ENCODE peak calls at places on chromosomes 5 and 9, in eight cellular contexts. One of them, this sample, is unnamed. For H3K36me3, the result is how much of the 10 kb centered on the place peaks cover.

GRCh38 chr5:133423618-133424282 is 188.6 kb downstream of the FSTL4 start:
- DNase-seq in OCI-LY7: peak
- DNase-seq in MM.1S: peak
- DNase-seq in hepatocyte: peak
- DNase-seq in PC-3: peak
- DNase-seq in SK-N-SH: peak
- DNase-seq in GM23338: peak
- DNase-seq in HepG2: peak
- DNase-seq in this sample: peak

GRCh38 chr5:180647941-180648500 is 1.4 kb downstream of the FLT4 start:
- DNase-seq in hepatocyte: peak
- DNase-seq in PC-3: no peak
- DNase-seq in OCI-LY7: no peak
- DNase-seq in SK-N-SH: peak
- DNase-seq in GM23338: no peak
- DNase-seq in MM.1S: no peak
- DNase-seq in HepG2: no peak
- DNase-seq in this sample: no peak

GRCh38 chr9:134564431-134565170 is 77.0 kb upstream of the COL5A1 start:
- DNase-seq in OCI-LY7: no peak
- DNase-seq in PC-3: peak
- DNase-seq in GM23338: no peak
- DNase-seq in MM.1S: no peak
- DNase-seq in HepG2: no peak
- DNase-seq in hepatocyte: peak
- DNase-seq in SK-N-SH: no peak
- DNase-seq in this sample: peak

GRCh38 chr9:72977670-72978069 is 24.8 kb upstream of the ALDH1A1 start:
- DNase-seq in GM23338: no peak
- DNase-seq in MM.1S: no peak
- DNase-seq in hepatocyte: no peak
- DNase-seq in SK-N-SH: no peak
- DNase-seq in OCI-LY7: no peak
- DNase-seq in HepG2: no peak
- DNase-seq in PC-3: no peak
- DNase-seq in this sample: no peak

GRCh38 chr5:171747061-171747859 is 38.4 kb upstream of the SMIM23 start:
- DNase-seq in HepG2: no peak
- DNase-seq in PC-3: no peak
- DNase-seq in SK-N-SH: no peak
- DNase-seq in hepatocyte: no peak
- DNase-seq in OCI-LY7: no peak
- DNase-seq in MM.1S: no peak
- DNase-seq in GM23338: no peak
- DNase-seq in this sample: no peak

GRCh38 chr9:99873531-99873930 is 32.9 kb upstream of the STX17 start:
- DNase-seq in HepG2: no peak
- DNase-seq in GM23338: no peak
- DNase-seq in MM.1S: no peak
- DNase-seq in OCI-LY7: no peak
- DNase-seq in hepatocyte: no peak
- DNase-seq in SK-N-SH: no peak
- DNase-seq in PC-3: peak
- DNase-seq in this sample: peak

GRCh38 chr5:6373081-6373846 is 5.1 kb downstream of the MED10 start:
- DNase-seq in HepG2: no peak
- DNase-seq in SK-N-SH: no peak
- DNase-seq in MM.1S: no peak
- DNase-seq in OCI-LY7: no peak
- DNase-seq in GM23338: no peak
- DNase-seq in PC-3: no peak
- DNase-seq in hepatocyte: no peak
- DNase-seq in this sample: no peak

GRCh38 chr5:115725522-115725921 is 90.9 kb downstream of the CDO1 start:
- DNase-seq in GM23338: no peak
- DNase-seq in PC-3: no peak
- DNase-seq in SK-N-SH: no peak
- DNase-seq in hepatocyte: no peak
- DNase-seq in MM.1S: no peak
- DNase-seq in HepG2: no peak
- DNase-seq in OCI-LY7: no peak
- DNase-seq in this sample: no peak

GRCh38 chr9:33138768-33139167 is 28.4 kb downstream of the B4GALT1 start:
- DNase-seq in PC-3: no peak
- DNase-seq in OCI-LY7: no peak
- DNase-seq in hepatocyte: no peak
- DNase-seq in SK-N-SH: no peak
- DNase-seq in GM23338: no peak
- DNase-seq in MM.1S: no peak
- DNase-seq in HepG2: no peak
- DNase-seq in this sample: no peak

GRCh38 chr5:58912102-58912501 is 329.2 kb downstream of the RAB3C start:
- DNase-seq in PC-3: no peak
- DNase-seq in hepatocyte: no peak
- DNase-seq in GM23338: no peak
- DNase-seq in SK-N-SH: no peak
- DNase-seq in OCI-LY7: no peak
- DNase-seq in MM.1S: no peak
- DNase-seq in HepG2: no peak
- DNase-seq in this sample: no peak

GRCh38 chr9:13532407-13532806 is 252.9 kb upstream of the MPDZ start:
- DNase-seq in MM.1S: no peak
- DNase-seq in SK-N-SH: no peak
- DNase-seq in HepG2: no peak
- DNase-seq in PC-3: no peak
- DNase-seq in GM23338: no peak
- DNase-seq in hepatocyte: no peak
- DNase-seq in OCI-LY7: no peak
- DNase-seq in this sample: peak

GRCh38 chr5:103774736-103775135 is 212.1 kb upstream of the NUDT12 start:
- DNase-seq in HepG2: no peak
- DNase-seq in OCI-LY7: no peak
- DNase-seq in MM.1S: no peak
- DNase-seq in hepatocyte: peak
- DNase-seq in SK-N-SH: no peak
- DNase-seq in GM23338: no peak
- DNase-seq in PC-3: peak
- DNase-seq in this sample: peak

GRCh38 chr9:108469654-108470053 is 386.1 kb downstream of the ACTL7B start:
- DNase-seq in SK-N-SH: no peak
- DNase-seq in OCI-LY7: no peak
- DNase-seq in HepG2: no peak
- DNase-seq in GM23338: no peak
- DNase-seq in hepatocyte: no peak
- DNase-seq in MM.1S: no peak
- DNase-seq in PC-3: peak
- DNase-seq in this sample: peak

GRCh38 chr5:36744678-36745659 is 131.6 kb upstream of the NIPBL start:
- DNase-seq in PC-3: peak
- DNase-seq in SK-N-SH: peak
- DNase-seq in MM.1S: peak
- DNase-seq in hepatocyte: peak
- DNase-seq in OCI-LY7: peak
- DNase-seq in HepG2: peak
- DNase-seq in GM23338: peak
- DNase-seq in this sample: peak

GRCh38 chr5:5250758-5251157 is 110.6 kb downstream of the ADAMTS16 start:
- DNase-seq in hepatocyte: no peak
- DNase-seq in PC-3: no peak
- DNase-seq in OCI-LY7: no peak
- DNase-seq in GM23338: no peak
- DNase-seq in MM.1S: no peak
- DNase-seq in SK-N-SH: no peak
- DNase-seq in HepG2: no peak
- DNase-seq in this sample: no peak

GRCh38 chr5:6361101-6361500 is 17.2 kb downstream of the MED10 start:
- DNase-seq in OCI-LY7: no peak
- DNase-seq in SK-N-SH: no peak
- DNase-seq in hepatocyte: no peak
- DNase-seq in GM23338: no peak
- DNase-seq in HepG2: no peak
- DNase-seq in PC-3: no peak
- DNase-seq in MM.1S: no peak
- DNase-seq in this sample: no peak

GRCh38 chr5:132257131-132258101 is at the start of gene PDLIM4:
- DNase-seq in HepG2: no peak
- DNase-seq in OCI-LY7: no peak
- DNase-seq in hepatocyte: peak
- DNase-seq in GM23338: peak
- DNase-seq in PC-3: no peak
- DNase-seq in MM.1S: no peak
- DNase-seq in SK-N-SH: peak
- DNase-seq in this sample: peak

GRCh38 chr5:66239034-66239433 is 94.9 kb downstream of the SREK1 start:
- DNase-seq in MM.1S: peak
- DNase-seq in OCI-LY7: no peak
- DNase-seq in GM23338: peak
- DNase-seq in hepatocyte: no peak
- DNase-seq in PC-3: peak
- DNase-seq in SK-N-SH: no peak
- DNase-seq in HepG2: no peak
- DNase-seq in this sample: no peak

GRCh38 chr9:93207326-93207814 is 23.4 kb downstream of the WNK2 start:
- DNase-seq in HepG2: no peak
- DNase-seq in OCI-LY7: no peak
- DNase-seq in PC-3: no peak
- DNase-seq in MM.1S: no peak
- DNase-seq in GM23338: no peak
- DNase-seq in hepatocyte: no peak
- DNase-seq in SK-N-SH: peak
- DNase-seq in this sample: peak

GRCh38 chr5:122078116-122078865 is at the start of gene LOX:
- DNase-seq in HepG2: peak
- DNase-seq in hepatocyte: peak
- DNase-seq in MM.1S: no peak
- DNase-seq in OCI-LY7: no peak
- DNase-seq in SK-N-SH: peak
- DNase-seq in PC-3: peak
- DNase-seq in GM23338: peak
- DNase-seq in this sample: peak

GRCh38 chr9:115691686-115692085 is 461.9 kb upstream of the PAPPA start:
- DNase-seq in PC-3: peak
- DNase-seq in hepatocyte: peak
- DNase-seq in MM.1S: no peak
- DNase-seq in OCI-LY7: no peak
- DNase-seq in HepG2: no peak
- DNase-seq in GM23338: no peak
- DNase-seq in SK-N-SH: no peak
- DNase-seq in this sample: peak

DNA sequence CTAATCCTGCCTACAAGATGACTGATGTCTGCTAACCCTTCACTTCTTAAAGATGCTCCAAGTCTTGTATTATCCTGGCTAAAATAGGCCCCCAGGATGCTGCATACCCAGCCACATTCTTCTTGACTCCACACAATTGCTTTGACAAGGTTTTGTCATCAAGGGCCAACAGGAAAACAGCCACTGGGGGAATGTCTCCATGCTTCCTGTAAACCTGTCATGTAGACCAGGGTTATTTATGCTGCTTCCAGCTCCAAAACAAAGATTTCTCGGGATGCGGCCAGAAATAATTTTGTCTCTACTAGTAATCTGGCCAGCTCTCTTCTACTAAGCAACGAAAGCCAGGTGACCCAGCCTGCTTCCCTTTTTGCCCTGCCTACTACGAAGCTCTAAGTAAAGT is 53.8 kb downstream of the SHB start:
- DNase-seq in hepatocyte: no peak
- DNase-seq in MM.1S: no peak
- DNase-seq in GM23338: no peak
- DNase-seq in OCI-LY7: no peak
- DNase-seq in SK-N-SH: no peak
- DNase-seq in PC-3: no peak
- DNase-seq in HepG2: no peak
- DNase-seq in this sample: no peak
- H3K36me3 ChIP-seq in hepatocyte: under half
- H3K36me3 ChIP-seq in MM.1S: under half
- H3K36me3 ChIP-seq in GM23338: under half
- H3K36me3 ChIP-seq in OCI-LY7: under half
- H3K36me3 ChIP-seq in SK-N-SH: under half
- H3K36me3 ChIP-seq in PC-3: under half
- H3K36me3 ChIP-seq in HepG2: half or more
- H3K36me3 ChIP-seq in this sample: under half

GRCh38 chr5:128988476-128988875 is 23.2 kb downstream of the SLC27A6 start:
- DNase-seq in HepG2: no peak
- DNase-seq in MM.1S: no peak
- DNase-seq in hepatocyte: no peak
- DNase-seq in OCI-LY7: no peak
- DNase-seq in PC-3: no peak
- DNase-seq in SK-N-SH: no peak
- DNase-seq in GM23338: no peak
- DNase-seq in this sample: no peak

DNA sequence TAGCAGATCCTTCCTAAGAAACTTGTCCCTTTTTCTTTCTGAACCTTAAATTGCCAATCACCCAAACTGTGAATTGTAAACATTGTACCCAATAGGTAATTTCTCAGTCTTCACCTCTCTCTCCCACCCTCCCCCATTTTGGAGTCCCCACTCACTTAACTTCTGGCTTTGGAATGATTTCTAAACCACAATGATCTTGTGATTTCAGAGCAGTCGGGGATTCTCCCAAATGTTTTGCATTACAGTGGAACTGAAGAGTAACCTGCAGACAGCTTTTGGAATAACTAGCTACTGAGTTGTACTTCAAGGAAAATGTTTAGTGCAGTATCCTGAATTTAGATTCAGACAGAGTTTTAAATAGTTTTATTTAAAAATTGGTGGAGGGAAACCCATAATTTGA is 19.2 kb downstream of the SLC27A6 start:
- DNase-seq in MM.1S: no peak
- DNase-seq in SK-N-SH: no peak
- DNase-seq in OCI-LY7: no peak
- DNase-seq in hepatocyte: no peak
- DNase-seq in HepG2: no peak
- DNase-seq in PC-3: no peak
- DNase-seq in GM23338: peak
- DNase-seq in this sample: no peak
- H3K4me2 ChIP-seq in MM.1S: no peak
- H3K4me2 ChIP-seq in SK-N-SH: no peak
- H3K4me2 ChIP-seq in OCI-LY7: no peak
- H3K4me2 ChIP-seq in hepatocyte: no peak
- H3K4me2 ChIP-seq in HepG2: no peak
- H3K4me2 ChIP-seq in PC-3: no peak
- H3K4me2 ChIP-seq in GM23338: peak
- H3K4me2 ChIP-seq in this sample: no peak

GRCh38 chr9:70283848-70284247 is 25.1 kb downstream of the SMC5 start:
- DNase-seq in GM23338: no peak
- DNase-seq in HepG2: no peak
- DNase-seq in PC-3: no peak
- DNase-seq in SK-N-SH: no peak
- DNase-seq in OCI-LY7: no peak
- DNase-seq in MM.1S: no peak
- DNase-seq in hepatocyte: no peak
- DNase-seq in this sample: no peak

GRCh38 chr9:70278312-70278711 is 19.5 kb downstream of the SMC5 start:
- DNase-seq in HepG2: no peak
- DNase-seq in GM23338: no peak
- DNase-seq in PC-3: no peak
- DNase-seq in OCI-LY7: no peak
- DNase-seq in SK-N-SH: no peak
- DNase-seq in hepatocyte: no peak
- DNase-seq in MM.1S: no peak
- DNase-seq in this sample: no peak
- H3K36me3 ChIP-seq in HepG2: under half
- H3K36me3 ChIP-seq in GM23338: under half
- H3K36me3 ChIP-seq in PC-3: under half
- H3K36me3 ChIP-seq in OCI-LY7: half or more
- H3K36me3 ChIP-seq in SK-N-SH: half or more
- H3K36me3 ChIP-seq in hepatocyte: under half
- H3K36me3 ChIP-seq in MM.1S: under half
- H3K36me3 ChIP-seq in this sample: under half

GRCh38 chr5:148951612-148952011 is 111.2 kb downstream of the SH3TC2 start:
- DNase-seq in PC-3: no peak
- DNase-seq in MM.1S: no peak
- DNase-seq in GM23338: peak
- DNase-seq in SK-N-SH: no peak
- DNase-seq in HepG2: no peak
- DNase-seq in hepatocyte: no peak
- DNase-seq in OCI-LY7: no peak
- DNase-seq in this sample: no peak
- H3K4me2 ChIP-seq in PC-3: no peak
- H3K4me2 ChIP-seq in MM.1S: no peak
- H3K4me2 ChIP-seq in GM23338: peak
- H3K4me2 ChIP-seq in SK-N-SH: no peak
- H3K4me2 ChIP-seq in HepG2: no peak
- H3K4me2 ChIP-seq in hepatocyte: no peak
- H3K4me2 ChIP-seq in OCI-LY7: no peak
- H3K4me2 ChIP-seq in this sample: no peak